ENCODE peak calls at places on chromosomes 16 and 17, in eight cellular contexts. U is A673, P is HCT116, V is colonic mucosa, X is kidney, O is testis, L is pancreas, R is Panc1. K is an unnamed sample. For H3K4me1 and H3K9me3, the result is how much of the 10 kb centered on the place peaks cover.

GRCh38 chr17:7293821-7294613 is 422 bp downstream of the YBX2 start:
- DNase-seq in L (peak), U (no peak), O (no peak), R (no peak), V (peak), X (peak), P (no peak), K (peak)

GRCh38 chr16:29862383-29862883 is 593 bp downstream of the CDIPT start:
- DNase-seq in U (no peak), P (no peak), X (no peak), L (no peak), O (peak), R (no peak), V (peak), K (peak)

GRCh38 chr16:14300631-14301149 is 229.6 kb downstream of the MRTFB start:
- DNase-seq in P (peak), U (peak), L (peak), X (peak), V (peak), O (peak), R (peak), K (peak)

GRCh38 chr17:81039854-81040758 is 5.2 kb downstream of the BAIAP2 start:
- DNase-seq in R (no peak), L (no peak), U (peak), V (no peak), P (no peak), O (no peak), X (no peak), K (no peak)

GRCh38 chr17:80639658-80640057 is 95.0 kb downstream of the RPTOR start:
- DNase-seq in P (no peak), L (no peak), X (no peak), O (no peak), U (no peak), R (no peak), V (no peak), K (no peak)

GRCh38 chr17:17587614-17588336 is 3.7 kb downstream of the PEMT start:
- DNase-seq in L (no peak), U (no peak), V (no peak), R (no peak), P (no peak), X (no peak), O (peak), K (peak)

GRCh38 chr16:9446471-9447194 is 355.2 kb downstream of the HAPSTR1 start:
- DNase-seq in U (no peak), O (no peak), R (no peak), L (peak), P (no peak), V (no peak), X (no peak), K (peak)

GRCh38 chr17:79583475-79583874 is 27.4 kb downstream of the RBFOX3 start:
- DNase-seq in R (no peak), O (no peak), X (no peak), L (no peak), V (no peak), P (no peak), U (no peak), K (no peak)

GRCh38 chr17:63974594-63975192 is 2.0 kb upstream of the SCN4A start:
- DNase-seq in R (no peak), P (peak), O (no peak), U (no peak), L (no peak), X (no peak), V (no peak), K (peak)

GRCh38 chr16:8866118-8866883 is 2.5 kb downstream of the CARHSP1 start:
- DNase-seq in X (peak), R (no peak), O (peak), U (peak), L (no peak), P (no peak), V (peak), K (peak)

GRCh38 chr17:15463363-15463762 is 4.1 kb downstream of the CDRT4 start:
- DNase-seq in O (peak), R (no peak), X (no peak), L (peak), U (no peak), P (no peak), V (no peak), K (peak)

GRCh38 chr16:86926695-86927094 is 348.3 kb downstream of the FOXL1 start:
- DNase-seq in V (no peak), L (no peak), R (no peak), U (no peak), P (no peak), X (no peak), O (no peak), K (no peak)

GRCh38 chr16:48887646-48888045 is 277.7 kb upstream of the N4BP1 start:
- DNase-seq in U (no peak), P (no peak), R (no peak), L (no peak), V (no peak), O (no peak), X (no peak), K (no peak)

GRCh38 chr16:66057056-66057455 is 309.4 kb upstream of the CDH5 start:
- DNase-seq in X (no peak), V (peak), U (no peak), O (no peak), R (no peak), L (no peak), P (no peak), K (no peak)

GRCh38 chr17:66711936-66712335 is 123.0 kb upstream of the CACNG5 start:
- DNase-seq in P (no peak), R (no peak), U (no peak), L (peak), O (no peak), V (peak), X (no peak), K (peak)

GRCh38 chr16:3780570-3780969 is 63.2 kb upstream of the TRAP1 start:
- DNase-seq in U (peak), O (no peak), L (no peak), X (no peak), V (no peak), R (no peak), P (no peak), K (no peak)

GRCh38 chr16:52851211-52851740 is 201.4 kb downstream of the CHD9NB start:
- DNase-seq in U (no peak), X (no peak), R (no peak), P (no peak), O (no peak), L (no peak), V (no peak), K (no peak)

GRCh38 chr17:50769884-50770283 is 2.6 kb upstream of the ANKRD40CL start:
- DNase-seq in R (no peak), P (no peak), U (no peak), L (peak), X (no peak), O (no peak), V (no peak), K (no peak)

GRCh38 chr17:1979182-1979980 is 45.8 kb downstream of the RTN4RL1 start:
- DNase-seq in U (no peak), P (no peak), L (no peak), V (no peak), O (no peak), R (no peak), X (peak), K (peak)

GRCh38 chr16:14509675-14510132 is 120.4 kb downstream of the PARN start:
- DNase-seq in X (no peak), U (no peak), L (no peak), R (no peak), P (no peak), O (no peak), V (no peak), K (no peak)

GRCh38 chr17:31226950-31227349 is 70.1 kb downstream of the OMG start:
- DNase-seq in O (no peak), V (no peak), P (no peak), X (no peak), U (no peak), L (no peak), R (no peak), K (no peak)

GRCh38 chr16:25063102-25063501 is 47.9 kb upstream of the ARHGAP17 start:
- DNase-seq in O (peak), X (no peak), P (no peak), V (no peak), L (no peak), R (no peak), U (no peak), K (no peak)

DNA sequence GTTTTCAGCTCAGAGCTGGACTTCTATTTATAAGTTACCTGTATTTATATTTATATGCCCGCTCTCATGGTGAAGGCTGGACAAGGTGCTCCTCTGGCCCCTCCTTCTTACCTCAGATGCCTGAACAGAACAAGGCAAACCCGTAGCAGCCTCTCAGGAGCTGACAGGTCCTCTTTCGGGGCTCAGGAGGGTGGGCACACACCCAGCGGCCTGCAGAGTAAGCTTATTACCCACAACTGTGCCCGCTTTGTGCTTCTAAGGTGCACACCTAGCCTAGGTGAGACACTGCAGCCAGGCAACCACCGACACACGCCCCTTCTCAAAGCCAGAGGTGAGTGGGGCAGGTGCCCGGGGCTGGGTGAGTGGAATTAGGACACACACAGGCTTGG is 5.3 kb downstream of the NKIRAS2 start:
- DNase-seq in X (no peak), L (no peak), U (no peak), P (no peak), R (no peak), O (no peak), V (no peak), K (no peak)
- H3K27ac ChIP-seq in X (peak), L (no peak), U (no peak), P (peak), R (no peak), O (no peak), V (peak), K (peak)

GRCh38 chr17:40519089-40519775 is 17.8 kb upstream of the TNS4 start:
- DNase-seq in V (no peak), X (no peak), O (no peak), P (no peak), L (no peak), R (no peak), U (no peak), K (no peak)
- H3K4me1 ChIP-seq in V (under half), X (under half), O (under half), P (half or more), L (under half), R (under half), U (under half), K (under half)

GRCh38 chr16:85592700-85593502 is 20.2 kb upstream of the GSE1 start:
- DNase-seq in U (peak), O (no peak), R (no peak), P (no peak), X (no peak), V (no peak), L (no peak), K (no peak)
- H3K9me3 ChIP-seq in U (under half), O (under half), R (under half), P (under half), X (under half), V (under half), L (under half), K (under half)

GRCh38 chr16:70728145-70728544 is 42.3 kb upstream of the MTSS2 start:
- DNase-seq in V (no peak), L (no peak), O (no peak), X (no peak), U (no peak), P (no peak), R (no peak), K (no peak)
- H3K27ac ChIP-seq in V (no peak), L (no peak), O (no peak), X (no peak), U (no peak), P (no peak), R (no peak), K (no peak)

K was measured in thyroid gland.